ENCODE peak calls at places on chromosome 1, in seven cellular contexts. O, J, X, K, C, N and Q are unnamed samples.
A peak's percentile ranks its signal among the peaks of the same experiment; 100 is the strongest.

GRCh38 chr1:208431721-208432120 is 187.5 kb upstream of the PLXNA2 start:
- DNase-seq in O (peak; percentile 53), J (no peak), X (no peak), K (no peak), C (no peak), N (no peak), Q (peak; percentile 11)

GRCh38 chr1:1799716-1800115 is 21.4 kb upstream of the NADK start:
- DNase-seq in O (no peak), J (no peak), X (no peak), K (no peak), C (no peak), N (no peak), Q (no peak)

GRCh38 chr1:213724640-213725536 is 262.9 kb upstream of the PROX1 start:
- DNase-seq in O (no peak), J (no peak), X (no peak), K (no peak), C (no peak), N (no peak), Q (no peak)

GRCh38 chr1:113205980-113206766 is 133.2 kb downstream of the LRIG2 start:
- DNase-seq in O (no peak), J (no peak), X (no peak), K (no peak), C (no peak), N (peak; percentile 90), Q (peak; percentile 6)

GRCh38 chr1:236552096-236552495 is 28.3 kb downstream of the LGALS8 start:
- DNase-seq in O (no peak), J (no peak), X (no peak), K (no peak), C (no peak), N (no peak), Q (no peak)

GRCh38 chr1:172969611-172970010 is 81.1 kb downstream of the TNFSF18 start:
- DNase-seq in O (peak; percentile 84), J (no peak), X (no peak), K (no peak), C (peak; percentile 75), N (peak; percentile 91), Q (peak; percentile 83)

GRCh38 chr1:169546087-169546995 is 39.9 kb downstream of the F5 start:
- DNase-seq in O (peak; percentile 79), J (peak; percentile 63), X (no peak), K (peak; percentile 49), C (peak; percentile 85), N (peak; percentile 89), Q (peak; percentile 80)

GRCh38 chr1:204924013-204924759 is 53.5 kb downstream of the NFASC start:
- DNase-seq in O (no peak), J (no peak), X (peak; percentile 79), K (peak; percentile 84), C (peak; percentile 99), N (peak; percentile 27), Q (no peak)

GRCh38 chr1:167794043-167794442 is 72.3 kb downstream of the MPZL1 start:
- DNase-seq in O (no peak), J (no peak), X (no peak), K (no peak), C (no peak), N (no peak), Q (no peak)

GRCh38 chr1:2400576-2400909 is 8.9 kb downstream of the RER1 start:
- DNase-seq in O (no peak), J (no peak), X (no peak), K (no peak), C (no peak), N (no peak), Q (no peak)

GRCh38 chr1:152089014-152089674 is at the start of gene TCHHL1:
- DNase-seq in O (no peak), J (no peak), X (no peak), K (no peak), C (no peak), N (peak; percentile 95), Q (no peak)
- H3K4ac ChIP-seq in O (no peak within 1 kb of the TSS), J (no peak within 1 kb of the TSS), X (no peak within 1 kb of the TSS), K (no peak within 1 kb of the TSS), C (no peak within 1 kb of the TSS), N (no peak within 1 kb of the TSS), Q (no peak within 1 kb of the TSS)

GRCh38 chr1:119738100-119738720 is 26.5 kb downstream of the PHGDH start:
- DNase-seq in O (no peak), J (no peak), X (no peak), K (no peak), C (no peak), N (no peak), Q (no peak)

GRCh38 chr1:119739150-119739549 is 27.4 kb downstream of the PHGDH start:
- DNase-seq in O (no peak), J (no peak), X (no peak), K (no peak), C (no peak), N (no peak), Q (no peak)

GRCh38 chr1:119740886-119741780 is 27.6 kb downstream of the HMGCS2 start:
- DNase-seq in O (no peak), J (no peak), X (no peak), K (no peak), C (no peak), N (no peak), Q (no peak)

GRCh38 chr1:119742193-119742592 is 26.5 kb downstream of the HMGCS2 start:
- DNase-seq in O (peak; percentile 38), J (no peak), X (no peak), K (no peak), C (no peak), N (peak; percentile 13), Q (no peak)

GRCh38 chr1:119740261-119740660 is 28.4 kb downstream of the HMGCS2 start:
- DNase-seq in O (no peak), J (no peak), X (no peak), K (no peak), C (no peak), N (no peak), Q (no peak)
- H4K8ac ChIP-seq in O (no peak overlapping the region), J (no peak overlapping the region), X (peak overlapping the region; percentile 68), K (no peak overlapping the region), C (no peak overlapping the region), N (no peak overlapping the region), Q (no peak overlapping the region)

GRCh38 chr1:234972411-234973191 is 156.0 kb downstream of the TOMM20 start:
- DNase-seq in O (no peak), J (no peak), X (no peak), K (no peak), C (no peak), N (peak; percentile 25), Q (peak; percentile 38)

GRCh38 chr1:234973426-234974250 is 155.0 kb downstream of the TOMM20 start:
- DNase-seq in O (no peak), J (no peak), X (no peak), K (no peak), C (no peak), N (no peak), Q (no peak)

GRCh38 chr1:234970731-234971476 is 157.7 kb downstream of the TOMM20 start:
- DNase-seq in O (peak; percentile 98), J (no peak), X (peak; percentile 57), K (peak; percentile 70), C (peak; percentile 97), N (peak; percentile 90), Q (peak; percentile 98)

GRCh38 chr1:234970371-234970730 is 158.3 kb downstream of the TOMM20 start:
- DNase-seq in O (peak; percentile 98), J (no peak), X (no peak), K (no peak), C (no peak), N (no peak), Q (peak; percentile 97)

DNA sequence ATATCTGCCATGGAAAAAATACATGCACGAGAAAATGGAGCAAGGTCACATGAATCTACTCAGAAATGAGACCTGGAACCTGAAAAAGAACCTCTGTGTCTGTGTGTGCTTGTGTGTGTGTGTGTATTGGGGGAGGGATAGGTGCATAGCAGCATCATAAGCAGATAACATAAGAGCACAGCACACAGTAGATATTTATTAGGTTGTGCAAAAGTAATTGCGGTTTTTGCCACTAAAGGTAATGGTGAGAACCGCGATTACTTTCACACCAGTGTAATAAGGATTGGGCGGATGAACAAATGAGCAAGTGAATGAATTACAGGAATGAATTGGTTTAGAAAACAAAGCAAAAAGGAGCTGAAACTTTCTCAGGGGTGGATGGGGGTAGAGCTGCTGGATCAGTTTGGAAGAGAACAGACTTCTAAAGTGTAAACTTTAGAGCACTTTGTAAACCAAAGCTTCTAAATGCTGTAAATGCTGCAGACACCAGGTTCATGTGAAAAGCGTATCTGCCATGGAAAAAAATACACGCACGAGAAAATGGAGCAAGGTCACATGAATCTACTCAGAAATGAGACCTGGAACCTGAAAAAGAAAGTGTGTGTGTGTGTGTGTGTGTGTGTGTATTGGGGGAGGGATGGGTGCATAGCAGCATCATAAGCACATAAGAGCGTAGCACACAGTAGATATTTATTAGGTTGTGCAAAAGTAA is 156.9 kb downstream of the TOMM20 start:
- DNase-seq in O (no peak), J (no peak), X (no peak), K (no peak), C (no peak), N (no peak), Q (peak; percentile 59)
- H2BK5ac ChIP-seq in O (peak overlapping the region; percentile 93), J (no peak overlapping the region), X (peak overlapping the region; percentile 54), K (no peak overlapping the region), C (no peak overlapping the region), N (peak overlapping the region; percentile 65), Q (peak overlapping the region; percentile 82)

GRCh38 chr1:116825400-116825734 is 71.1 kb downstream of the CD2 start:
- DNase-seq in O (no peak), J (no peak), X (no peak), K (no peak), C (no peak), N (no peak), Q (peak; percentile 12)
- H3K4ac ChIP-seq in O (no peak overlapping the region), J (no peak overlapping the region), X (no peak overlapping the region), K (no peak overlapping the region), C (no peak overlapping the region), N (no peak overlapping the region), Q (no peak overlapping the region)

GRCh38 chr1:92858564-92859399 is 26.9 kb downstream of the RPL5 start:
- DNase-seq in O (peak; percentile 85), J (peak; percentile 72), X (no peak), K (no peak), C (peak; percentile 82), N (peak; percentile 95), Q (peak; percentile 84)
- H4K8ac ChIP-seq in O (no peak overlapping the region), J (no peak overlapping the region), X (no peak overlapping the region), K (no peak overlapping the region), C (no peak overlapping the region), N (no peak overlapping the region), Q (no peak overlapping the region)

GRCh38 chr1:202129453-202130274 is 6.9 kb downstream of the GPR37L1 start:
- DNase-seq in O (no peak), J (no peak), X (no peak), K (no peak), C (no peak), N (no peak), Q (no peak)
- H2BK5ac ChIP-seq in O (no peak overlapping the region), J (peak overlapping the region; percentile 46), X (no peak overlapping the region), K (no peak overlapping the region), C (no peak overlapping the region), N (no peak overlapping the region), Q (no peak overlapping the region)